ENCODE peak calls at places on chromosomes 13 and 19, in nine cellular contexts. One of them, this sample, is unnamed.

GRCh38 chr13:40776681-40777165 is 5.7 kb upstream of the MRPS31 start:
- DNase-seq in dorsolateral prefrontal cortex: no peak
- DNase-seq in mammary epithelial cell: peak
- DNase-seq in hepatocyte: no peak
- DNase-seq in A673: peak
- DNase-seq in IMR-90: peak
- DNase-seq in psoas muscle: no peak
- DNase-seq in ascending aorta: no peak
- DNase-seq in left ventricle myocardium inferior: no peak
- DNase-seq in this sample: no peak

GRCh38 chr19:18895038-18895827 is 725 bp downstream of the CERS1 start:
- DNase-seq in dorsolateral prefrontal cortex: peak
- DNase-seq in mammary epithelial cell: peak
- DNase-seq in hepatocyte: peak
- DNase-seq in A673: no peak
- DNase-seq in IMR-90: no peak
- DNase-seq in psoas muscle: peak
- DNase-seq in ascending aorta: no peak
- DNase-seq in left ventricle myocardium inferior: no peak
- DNase-seq in this sample: no peak

GRCh38 chr13:101053289-101053688 is 363.0 kb downstream of the NALCN start:
- DNase-seq in dorsolateral prefrontal cortex: no peak
- DNase-seq in mammary epithelial cell: no peak
- DNase-seq in hepatocyte: no peak
- DNase-seq in A673: no peak
- DNase-seq in IMR-90: no peak
- DNase-seq in psoas muscle: no peak
- DNase-seq in ascending aorta: no peak
- DNase-seq in left ventricle myocardium inferior: no peak
- DNase-seq in this sample: no peak

GRCh38 chr13:110993788-110994187 is 78.9 kb upstream of the ANKRD10 start:
- DNase-seq in dorsolateral prefrontal cortex: no peak
- DNase-seq in mammary epithelial cell: no peak
- DNase-seq in hepatocyte: no peak
- DNase-seq in A673: no peak
- DNase-seq in IMR-90: no peak
- DNase-seq in psoas muscle: no peak
- DNase-seq in ascending aorta: no peak
- DNase-seq in left ventricle myocardium inferior: no peak
- DNase-seq in this sample: no peak

GRCh38 chr19:1027020-1027952 is 878 bp downstream of the CNN2 start:
- DNase-seq in dorsolateral prefrontal cortex: no peak
- DNase-seq in mammary epithelial cell: peak
- DNase-seq in hepatocyte: no peak
- DNase-seq in A673: peak
- DNase-seq in IMR-90: no peak
- DNase-seq in psoas muscle: peak
- DNase-seq in ascending aorta: no peak
- DNase-seq in left ventricle myocardium inferior: peak
- DNase-seq in this sample: no peak

GRCh38 chr19:31956771-31957170 is 388.6 kb upstream of the ZNF507 start:
- DNase-seq in dorsolateral prefrontal cortex: no peak
- DNase-seq in mammary epithelial cell: no peak
- DNase-seq in hepatocyte: no peak
- DNase-seq in A673: no peak
- DNase-seq in IMR-90: no peak
- DNase-seq in psoas muscle: no peak
- DNase-seq in ascending aorta: no peak
- DNase-seq in left ventricle myocardium inferior: no peak
- DNase-seq in this sample: no peak

GRCh38 chr13:37598572-37598971 is at the start of gene POSTN:
- DNase-seq in dorsolateral prefrontal cortex: no peak
- DNase-seq in mammary epithelial cell: no peak
- DNase-seq in hepatocyte: peak
- DNase-seq in A673: no peak
- DNase-seq in IMR-90: peak
- DNase-seq in psoas muscle: no peak
- DNase-seq in ascending aorta: no peak
- DNase-seq in left ventricle myocardium inferior: no peak
- DNase-seq in this sample: no peak

GRCh38 chr19:16893686-16893990 is 4.8 kb downstream of the F2RL3 start:
- DNase-seq in dorsolateral prefrontal cortex: no peak
- DNase-seq in mammary epithelial cell: no peak
- DNase-seq in hepatocyte: no peak
- DNase-seq in A673: no peak
- DNase-seq in IMR-90: no peak
- DNase-seq in psoas muscle: peak
- DNase-seq in ascending aorta: no peak
- DNase-seq in left ventricle myocardium inferior: no peak
- DNase-seq in this sample: no peak

GRCh38 chr13:23518231-23518630 is 52.0 kb upstream of the TNFRSF19 start:
- DNase-seq in dorsolateral prefrontal cortex: no peak
- DNase-seq in mammary epithelial cell: no peak
- DNase-seq in hepatocyte: no peak
- DNase-seq in A673: no peak
- DNase-seq in IMR-90: no peak
- DNase-seq in psoas muscle: no peak
- DNase-seq in ascending aorta: no peak
- DNase-seq in left ventricle myocardium inferior: no peak
- DNase-seq in this sample: no peak

GRCh38 chr13:43686557-43686956 is 100.2 kb downstream of the ENOX1 start:
- DNase-seq in dorsolateral prefrontal cortex: no peak
- DNase-seq in mammary epithelial cell: peak
- DNase-seq in hepatocyte: peak
- DNase-seq in A673: peak
- DNase-seq in IMR-90: peak
- DNase-seq in psoas muscle: peak
- DNase-seq in ascending aorta: no peak
- DNase-seq in left ventricle myocardium inferior: peak
- DNase-seq in this sample: peak

GRCh38 chr19:2122251-2122650 is 25.5 kb downstream of the IZUMO4 start:
- DNase-seq in dorsolateral prefrontal cortex: no peak
- DNase-seq in mammary epithelial cell: no peak
- DNase-seq in hepatocyte: no peak
- DNase-seq in A673: no peak
- DNase-seq in IMR-90: no peak
- DNase-seq in psoas muscle: no peak
- DNase-seq in ascending aorta: no peak
- DNase-seq in left ventricle myocardium inferior: no peak
- DNase-seq in this sample: no peak

GRCh38 chr19:42480335-42481095 is 37.8 kb upstream of the CXCL17 start:
- DNase-seq in dorsolateral prefrontal cortex: no peak
- DNase-seq in mammary epithelial cell: no peak
- DNase-seq in hepatocyte: peak
- DNase-seq in A673: peak
- DNase-seq in IMR-90: peak
- DNase-seq in psoas muscle: no peak
- DNase-seq in ascending aorta: no peak
- DNase-seq in left ventricle myocardium inferior: no peak
- DNase-seq in this sample: no peak

GRCh38 chr19:35169226-35169995 is 14.9 kb downstream of the FXYD5 start:
- DNase-seq in dorsolateral prefrontal cortex: no peak
- DNase-seq in mammary epithelial cell: peak
- DNase-seq in hepatocyte: no peak
- DNase-seq in A673: no peak
- DNase-seq in IMR-90: no peak
- DNase-seq in psoas muscle: no peak
- DNase-seq in ascending aorta: no peak
- DNase-seq in left ventricle myocardium inferior: no peak
- DNase-seq in this sample: no peak

GRCh38 chr13:39876258-39876657 is 220.8 kb downstream of the COG6 start:
- DNase-seq in dorsolateral prefrontal cortex: no peak
- DNase-seq in mammary epithelial cell: peak
- DNase-seq in hepatocyte: no peak
- DNase-seq in A673: peak
- DNase-seq in IMR-90: peak
- DNase-seq in psoas muscle: no peak
- DNase-seq in ascending aorta: no peak
- DNase-seq in left ventricle myocardium inferior: no peak
- DNase-seq in this sample: no peak

GRCh38 chr19:38841180-38841766 is 8.5 kb downstream of the HNRNPL start:
- DNase-seq in dorsolateral prefrontal cortex: no peak
- DNase-seq in mammary epithelial cell: no peak
- DNase-seq in hepatocyte: no peak
- DNase-seq in A673: no peak
- DNase-seq in IMR-90: no peak
- DNase-seq in psoas muscle: peak
- DNase-seq in ascending aorta: no peak
- DNase-seq in left ventricle myocardium inferior: no peak
- DNase-seq in this sample: no peak
- H3K27ac ChIP-seq in dorsolateral prefrontal cortex: no peak
- H3K27ac ChIP-seq in mammary epithelial cell: no peak
- H3K27ac ChIP-seq in hepatocyte: peak
- H3K27ac ChIP-seq in A673: no peak
- H3K27ac ChIP-seq in IMR-90: no peak
- H3K27ac ChIP-seq in psoas muscle: peak
- H3K27ac ChIP-seq in ascending aorta: no peak
- H3K27ac ChIP-seq in left ventricle myocardium inferior: no peak
- H3K27ac ChIP-seq in this sample: no peak

DNA sequence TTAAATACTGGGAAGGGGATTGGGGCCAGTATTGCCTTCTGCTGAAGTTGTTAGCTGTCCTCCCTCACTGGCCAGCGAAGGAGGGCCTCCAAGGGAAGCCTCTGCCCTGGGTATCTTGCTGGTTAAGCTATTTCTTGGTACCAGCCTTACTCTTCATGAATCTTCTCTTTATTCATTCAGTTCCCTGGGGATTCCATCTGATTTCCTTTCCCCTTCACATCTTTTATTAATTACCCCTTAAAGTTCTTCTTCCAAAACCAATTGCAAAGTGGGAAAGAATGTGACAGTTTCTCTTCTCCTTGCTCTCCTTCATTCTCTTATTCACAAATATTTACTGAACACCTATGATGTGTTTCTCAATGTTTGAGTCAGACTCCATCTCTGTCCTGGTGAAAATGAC is 36.7 kb upstream of the STK24 start:
- DNase-seq in dorsolateral prefrontal cortex: no peak
- DNase-seq in mammary epithelial cell: no peak
- DNase-seq in hepatocyte: no peak
- DNase-seq in A673: peak
- DNase-seq in IMR-90: no peak
- DNase-seq in psoas muscle: no peak
- DNase-seq in ascending aorta: no peak
- DNase-seq in left ventricle myocardium inferior: no peak
- DNase-seq in this sample: no peak
- H3K4me3 ChIP-seq in dorsolateral prefrontal cortex: no peak
- H3K4me3 ChIP-seq in mammary epithelial cell: no peak
- H3K4me3 ChIP-seq in hepatocyte: no peak
- H3K4me3 ChIP-seq in A673: no peak
- H3K4me3 ChIP-seq in IMR-90: no peak
- H3K4me3 ChIP-seq in psoas muscle: no peak
- H3K4me3 ChIP-seq in ascending aorta: no peak
- H3K4me3 ChIP-seq in left ventricle myocardium inferior: no peak
- H3K4me3 ChIP-seq in this sample: no peak

GRCh38 chr13:27868639-27869435 is 51.0 kb upstream of the PDX1 start:
- DNase-seq in dorsolateral prefrontal cortex: no peak
- DNase-seq in mammary epithelial cell: no peak
- DNase-seq in hepatocyte: peak
- DNase-seq in A673: peak
- DNase-seq in IMR-90: peak
- DNase-seq in psoas muscle: no peak
- DNase-seq in ascending aorta: no peak
- DNase-seq in left ventricle myocardium inferior: no peak
- DNase-seq in this sample: no peak
- TF ChIP-seq CTCF in dorsolateral prefrontal cortex: peak
- TF ChIP-seq CTCF in mammary epithelial cell: peak
- TF ChIP-seq CTCF in hepatocyte: peak
- TF ChIP-seq CTCF in A673: peak
- TF ChIP-seq CTCF in IMR-90: peak
- TF ChIP-seq CTCF in psoas muscle: peak
- TF ChIP-seq CTCF in ascending aorta: peak
- TF ChIP-seq CTCF in left ventricle myocardium inferior: peak
- TF ChIP-seq CTCF in this sample: peak

GRCh38 chr19:15307169-15307568 is 25.2 kb downstream of the BRD4 start:
- DNase-seq in dorsolateral prefrontal cortex: no peak
- DNase-seq in mammary epithelial cell: no peak
- DNase-seq in hepatocyte: no peak
- DNase-seq in A673: no peak
- DNase-seq in IMR-90: no peak
- DNase-seq in psoas muscle: no peak
- DNase-seq in ascending aorta: no peak
- DNase-seq in left ventricle myocardium inferior: no peak
- DNase-seq in this sample: no peak

GRCh38 chr19:15303105-15303780 is 29.1 kb downstream of the BRD4 start:
- DNase-seq in dorsolateral prefrontal cortex: no peak
- DNase-seq in mammary epithelial cell: no peak
- DNase-seq in hepatocyte: no peak
- DNase-seq in A673: no peak
- DNase-seq in IMR-90: peak
- DNase-seq in psoas muscle: no peak
- DNase-seq in ascending aorta: no peak
- DNase-seq in left ventricle myocardium inferior: no peak
- DNase-seq in this sample: no peak

GRCh38 chr19:15300533-15301194 is 31.7 kb downstream of the BRD4 start:
- DNase-seq in dorsolateral prefrontal cortex: no peak
- DNase-seq in mammary epithelial cell: no peak
- DNase-seq in hepatocyte: no peak
- DNase-seq in A673: peak
- DNase-seq in IMR-90: peak
- DNase-seq in psoas muscle: no peak
- DNase-seq in ascending aorta: no peak
- DNase-seq in left ventricle myocardium inferior: no peak
- DNase-seq in this sample: no peak

GRCh38 chr19:15305582-15306334 is 26.6 kb downstream of the BRD4 start:
- DNase-seq in dorsolateral prefrontal cortex: no peak
- DNase-seq in mammary epithelial cell: no peak
- DNase-seq in hepatocyte: no peak
- DNase-seq in A673: no peak
- DNase-seq in IMR-90: no peak
- DNase-seq in psoas muscle: no peak
- DNase-seq in ascending aorta: no peak
- DNase-seq in left ventricle myocardium inferior: no peak
- DNase-seq in this sample: no peak

DNA sequence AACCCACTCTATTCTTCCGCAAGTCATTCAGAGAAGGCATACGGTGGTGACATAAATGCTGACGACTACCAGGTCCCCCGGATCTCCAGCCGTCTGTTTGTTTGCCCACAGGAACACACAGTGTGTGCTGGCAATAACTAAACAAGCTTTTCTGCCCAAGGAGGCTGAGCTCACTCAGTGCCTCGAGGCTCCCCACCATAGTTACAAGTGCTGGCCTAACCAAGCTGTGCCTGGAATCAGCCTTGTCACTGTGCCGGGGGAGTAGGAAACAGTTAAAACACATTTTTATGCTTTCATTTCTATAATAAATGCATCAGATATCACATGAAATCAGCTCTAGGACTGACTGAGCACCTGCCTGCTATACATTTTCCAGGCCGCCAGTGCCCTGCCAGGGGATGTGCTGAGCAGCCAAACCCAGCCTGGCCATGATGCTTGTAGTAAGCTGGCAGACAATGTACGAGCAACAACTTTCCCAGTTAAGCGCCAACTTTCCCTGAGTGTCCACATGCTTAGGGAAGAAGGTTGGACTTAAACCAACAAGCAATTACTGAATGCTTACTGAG is 28.1 kb downstream of the BRD4 start:
- DNase-seq in dorsolateral prefrontal cortex: no peak
- DNase-seq in mammary epithelial cell: no peak
- DNase-seq in hepatocyte: no peak
- DNase-seq in A673: no peak
- DNase-seq in IMR-90: no peak
- DNase-seq in psoas muscle: peak
- DNase-seq in ascending aorta: no peak
- DNase-seq in left ventricle myocardium inferior: peak
- DNase-seq in this sample: no peak
- H3K27ac ChIP-seq in dorsolateral prefrontal cortex: no peak
- H3K27ac ChIP-seq in mammary epithelial cell: no peak
- H3K27ac ChIP-seq in hepatocyte: no peak
- H3K27ac ChIP-seq in A673: peak
- H3K27ac ChIP-seq in IMR-90: no peak
- H3K27ac ChIP-seq in psoas muscle: peak
- H3K27ac ChIP-seq in ascending aorta: no peak
- H3K27ac ChIP-seq in left ventricle myocardium inferior: peak
- H3K27ac ChIP-seq in this sample: no peak